ENCODE peak calls at places on chromosome 12, in ten cellular contexts. V is GM20000; D is iPS-NIHi11; Z is lung; K is HT-29; I is stomach; C is NCI-H1417; H is NCI-H226; M is RWPE2; Y is CD8-positive, alpha-beta memory T cell. A is an unnamed sample.

GRCh38 chr12:848519-849191 is 96.3 kb downstream of the WNK1 start:
- DNase-seq in C (no peak), Y (no peak), I (no peak), Z (no peak), D (no peak), V (peak), K (no peak), M (no peak), H (peak), A (no peak)

GRCh38 chr12:79155703-79156102 is 291.1 kb downstream of the SYT1 start:
- DNase-seq in K (no peak), Y (no peak), M (no peak), D (no peak), Z (no peak), V (no peak), C (no peak), I (no peak), H (no peak), A (no peak)

GRCh38 chr12:113961921-113962710 is 4.0 kb downstream of the RBM19 start:
- DNase-seq in Y (no peak), Z (no peak), V (peak), C (no peak), D (no peak), M (no peak), I (no peak), H (no peak), K (no peak), A (no peak)

GRCh38 chr12:6821271-6821673 is 349 bp upstream of the GPR162 start:
- DNase-seq in K (no peak), Z (peak), H (no peak), I (peak), C (peak), D (peak), M (no peak), V (no peak), Y (no peak), A (peak)

GRCh38 chr12:22692964-22693555 is 68.1 kb downstream of the ETNK1 start:
- DNase-seq in Z (no peak), K (no peak), H (no peak), M (no peak), V (no peak), Y (no peak), C (no peak), D (no peak), I (no peak), A (no peak)

GRCh38 chr12:1932264-1932777 is 13.9 kb upstream of the CACNA2D4 start:
- DNase-seq in K (no peak), D (no peak), I (peak), M (no peak), Y (no peak), C (no peak), Z (no peak), H (no peak), V (no peak), A (peak)

GRCh38 chr12:116053479-116054195 is 223.9 kb downstream of the MED13L start:
- DNase-seq in M (no peak), Z (peak), D (no peak), V (no peak), C (no peak), Y (no peak), I (no peak), H (peak), K (no peak), A (no peak)

GRCh38 chr12:55068416-55069010 is 48.7 kb downstream of the NEUROD4 start:
- DNase-seq in I (no peak), Y (peak), C (peak), V (peak), M (no peak), K (peak), H (peak), D (peak), Z (peak), A (no peak)

GRCh38 chr12:62123721-62124203 is 136.4 kb upstream of the USP15 start:
- DNase-seq in D (peak), K (peak), M (no peak), Z (no peak), C (peak), V (peak), I (peak), H (peak), Y (peak), A (no peak)

GRCh38 chr12:18421840-18422239 is 160.5 kb downstream of the PIK3C2G start:
- DNase-seq in H (no peak), Y (no peak), K (no peak), D (no peak), V (no peak), C (no peak), M (no peak), I (no peak), Z (no peak), A (no peak)

GRCh38 chr12:48788852-48789775 is at the start of gene ADCY6:
- DNase-seq in Y (no peak), H (peak), C (peak), Z (peak), K (peak), M (no peak), V (peak), D (peak), I (peak), A (peak)

GRCh38 chr12:15123401-15123800 is 97.8 kb downstream of the RERG start:
- DNase-seq in H (no peak), Z (no peak), C (no peak), I (no peak), V (no peak), K (no peak), D (no peak), Y (no peak), M (no peak), A (no peak)

GRCh38 chr12:9365296-9365695 is 157.1 kb upstream of the PZP start:
- DNase-seq in V (no peak), K (no peak), I (no peak), Y (no peak), Z (no peak), D (no peak), C (no peak), H (no peak), M (no peak), A (no peak)